ENCODE peak calls at places on chromosome 5, in four cellular contexts. N is upper lobe of left lung, Q is nephron progenitor cell, B is neural crest cell. V is an unnamed sample.

GRCh38 chr5:69024241-69024651 is 69.6 kb upstream of the SLC30A5 start:
- DNase-seq in N (peak), Q (no peak), B (no peak), V (no peak)

GRCh38 chr5:142386151-142387021 is 61.6 kb upstream of the SPRY4 start:
- DNase-seq in N (peak), Q (no peak), B (no peak), V (no peak)

GRCh38 chr5:156991714-156992113 is 28.7 kb upstream of the TIMD4 start:
- DNase-seq in N (no peak), Q (no peak), B (no peak), V (no peak)

GRCh38 chr5:73411927-73412596 is 36.5 kb downstream of the FOXD1 start:
- DNase-seq in N (no peak), Q (no peak), B (no peak), V (no peak)

GRCh38 chr5:366541-367357 is 45.2 kb downstream of the AHRR start:
- DNase-seq in N (peak), Q (no peak), B (no peak), V (no peak)

GRCh38 chr5:132012385-132013005 is 1.0 kb upstream of the ACSL6 start:
- DNase-seq in N (peak), Q (peak), B (peak), V (peak)

GRCh38 chr5:130526708-130527107 is 622.4 kb downstream of the CHSY3 start:
- DNase-seq in N (peak), Q (no peak), B (no peak), V (no peak)

GRCh38 chr5:51468196-51468595 is 84.9 kb downstream of the ISL1 start:
- DNase-seq in N (no peak), Q (no peak), B (no peak), V (no peak)

GRCh38 chr5:94228791-94229190 is 389.6 kb downstream of the KIAA0825 start:
- DNase-seq in N (no peak), Q (no peak), B (no peak), V (no peak)

GRCh38 chr5:160539431-160539830 is 117.8 kb downstream of the PTTG1 start:
- DNase-seq in N (no peak), Q (no peak), B (no peak), V (no peak)

GRCh38 chr5:57842376-57843015 is 359.9 kb upstream of the ACTBL2 start:
- DNase-seq in N (no peak), Q (no peak), B (no peak), V (no peak)

GRCh38 chr5:176927562-176927961 is 28.4 kb upstream of the HK3 start:
- DNase-seq in N (no peak), Q (no peak), B (no peak), V (no peak)

GRCh38 chr5:132962429-132962928 is 955 bp downstream of the AFF4 start:
- DNase-seq in N (no peak), Q (peak), B (peak), V (no peak)

GRCh38 chr5:16913187-16913839 is 22.8 kb downstream of the MYO10 start:
- DNase-seq in N (no peak), Q (no peak), B (no peak), V (no peak)

DNA sequence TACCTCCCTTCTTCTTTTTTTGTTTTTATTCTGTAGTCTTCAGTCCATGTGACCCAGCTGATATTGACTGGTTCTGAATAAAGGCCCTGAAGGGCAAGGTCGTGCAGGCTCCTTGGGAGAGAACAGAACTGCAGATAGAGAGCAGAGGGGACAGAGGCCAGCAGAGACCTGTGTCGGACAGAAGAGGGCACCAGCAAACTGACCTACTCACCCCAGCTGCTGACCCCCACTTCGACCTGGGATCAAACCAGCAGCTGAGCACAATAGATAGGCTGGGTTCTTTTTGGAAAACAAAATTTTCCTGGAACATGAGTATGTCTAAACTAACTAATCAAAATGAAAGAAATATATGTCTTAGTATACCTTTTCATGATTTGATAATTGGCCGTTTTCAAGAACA is 695.1 kb downstream of the NR2F1-AS1 start:
- DNase-seq in N (no peak), Q (peak), B (peak), V (no peak)
- TF ChIP-seq CTCF in N (no peak), Q (peak), B (peak), V (no peak)

GRCh38 chr5:115246361-115246991 is 16.2 kb downstream of the PGGT1B start:
- DNase-seq in N (no peak), Q (no peak), B (no peak), V (no peak)
- TF ChIP-seq CTCF in N (peak), Q (peak), B (peak), V (peak)

GRCh38 chr5:115377468-115378217 is 81.2 kb upstream of the CCDC112 start:
- DNase-seq in N (no peak), Q (no peak), B (no peak), V (no peak)
- TF ChIP-seq CTCF in N (peak), Q (no peak), B (no peak), V (no peak)

GRCh38 chr5:63825984-63826383 is 136.3 kb downstream of the HTR1A start:
- DNase-seq in N (no peak), Q (no peak), B (no peak), V (no peak)

GRCh38 chr5:63820557-63820956 is 141.7 kb downstream of the HTR1A start:
- DNase-seq in N (no peak), Q (no peak), B (no peak), V (no peak)

DNA sequence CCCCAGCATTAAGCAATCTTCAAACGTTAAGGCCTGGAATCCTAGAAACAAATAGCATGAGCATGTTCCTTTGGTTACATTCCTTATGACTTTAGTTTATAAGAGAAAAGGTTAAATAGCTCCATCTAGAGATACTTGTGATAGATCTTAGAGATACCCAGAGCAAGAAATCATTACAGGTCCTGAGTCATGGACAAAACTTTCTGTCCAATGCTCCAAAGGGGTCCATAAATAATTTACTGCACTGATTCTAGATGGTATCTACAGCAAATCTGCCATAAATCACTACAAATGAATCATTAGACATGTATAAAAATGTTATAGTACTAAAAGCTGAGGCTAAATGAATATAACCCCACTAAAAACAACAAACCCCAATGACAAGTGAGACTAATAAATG is 139.6 kb downstream of the HTR1A start:
- DNase-seq in N (no peak), Q (no peak), B (no peak), V (no peak)
- TF ChIP-seq CTCF in N (no peak), Q (no peak), B (no peak), V (no peak)

GRCh38 chr5:154858972-154859950 is 834 bp downstream of the CNOT8 start:
- DNase-seq in N (no peak), Q (no peak), B (no peak), V (no peak)

GRCh38 chr5:154860123-154860522 is 1.7 kb downstream of the CNOT8 start:
- DNase-seq in N (peak), Q (no peak), B (no peak), V (no peak)

GRCh38 chr5:154858251-154858971 is at the start of gene CNOT8:
- DNase-seq in N (peak), Q (peak), B (peak), V (peak)

GRCh38 chr5:154857091-154857533 is 1.3 kb upstream of the CNOT8 start:
- DNase-seq in N (peak), Q (no peak), B (peak), V (peak)

GRCh38 chr5:154857534-154858250 is 735 bp upstream of the CNOT8 start:
- DNase-seq in N (peak), Q (peak), B (peak), V (peak)
- TF ChIP-seq CTCF in N (peak), Q (no peak), B (no peak), V (no peak)